ENCODE peak calls at places on chromosomes 16 and 17, in six cellular contexts. One of them, this sample, is unnamed.

GRCh38 chr16:27432600-27432957 is 30.6 kb downstream of the IL21R start:
- DNase-seq in GM23248: peak; percentile 89
- DNase-seq in keratinocyte: peak; percentile 67
- DNase-seq in HCT116: no peak
- DNase-seq in PC-3: peak; percentile 4
- DNase-seq in mammary epithelial cell: peak; percentile 83
- DNase-seq in this sample: peak; percentile 40

GRCh38 chr16:58461056-58461455 is 38.9 kb upstream of the NDRG4 start:
- DNase-seq in mammary epithelial cell: peak; percentile 17
- DNase-seq in HCT116: peak; percentile 27
- DNase-seq in GM23248: no peak
- DNase-seq in PC-3: peak; percentile 73
- DNase-seq in keratinocyte: no peak
- DNase-seq in this sample: no peak

GRCh38 chr16:67514382-67514828 is 14.2 kb upstream of the RIPOR1 start:
- DNase-seq in mammary epithelial cell: peak; percentile 75
- DNase-seq in GM23248: peak; percentile 92
- DNase-seq in PC-3: peak; percentile 85
- DNase-seq in keratinocyte: no peak
- DNase-seq in HCT116: peak; percentile 69
- DNase-seq in this sample: peak; percentile 65

GRCh38 chr16:89709166-89709565 is 7.7 kb upstream of the SPATA2L start:
- DNase-seq in mammary epithelial cell: no peak
- DNase-seq in keratinocyte: no peak
- DNase-seq in HCT116: no peak
- DNase-seq in GM23248: no peak
- DNase-seq in PC-3: no peak
- DNase-seq in this sample: peak; percentile 9

GRCh38 chr17:40065771-40066510 is 3.2 kb downstream of the THRA start:
- DNase-seq in keratinocyte: no peak
- DNase-seq in GM23248: no peak
- DNase-seq in HCT116: no peak
- DNase-seq in mammary epithelial cell: no peak
- DNase-seq in PC-3: no peak
- DNase-seq in this sample: no peak

GRCh38 chr16:21649196-21649595 is 3.2 kb downstream of the IGSF6 start:
- DNase-seq in keratinocyte: no peak
- DNase-seq in HCT116: no peak
- DNase-seq in mammary epithelial cell: no peak
- DNase-seq in GM23248: no peak
- DNase-seq in PC-3: no peak
- DNase-seq in this sample: no peak

GRCh38 chr17:42814633-42815399 is 9.3 kb downstream of the BECN1 start:
- DNase-seq in HCT116: no peak
- DNase-seq in mammary epithelial cell: peak; percentile 88
- DNase-seq in PC-3: no peak
- DNase-seq in GM23248: peak; percentile 93
- DNase-seq in keratinocyte: no peak
- DNase-seq in this sample: no peak

GRCh38 chr17:6811520-6811919 is 20.0 kb downstream of the TEKT1 start:
- DNase-seq in PC-3: no peak
- DNase-seq in keratinocyte: no peak
- DNase-seq in mammary epithelial cell: no peak
- DNase-seq in HCT116: no peak
- DNase-seq in GM23248: no peak
- DNase-seq in this sample: no peak

GRCh38 chr17:4645642-4646041 is 4.2 kb upstream of the ALOX15 start:
- DNase-seq in HCT116: no peak
- DNase-seq in mammary epithelial cell: no peak
- DNase-seq in PC-3: no peak
- DNase-seq in GM23248: no peak
- DNase-seq in keratinocyte: no peak
- DNase-seq in this sample: no peak

GRCh38 chr16:14489460-14489859 is 140.6 kb downstream of the PARN start:
- DNase-seq in GM23248: peak; percentile 62
- DNase-seq in PC-3: peak; percentile 34
- DNase-seq in keratinocyte: no peak
- DNase-seq in mammary epithelial cell: no peak
- DNase-seq in HCT116: peak; percentile 37
- DNase-seq in this sample: no peak

GRCh38 chr16:57178296-57178695 is 7.5 kb downstream of the PSME3IP1 start:
- DNase-seq in PC-3: no peak
- DNase-seq in GM23248: no peak
- DNase-seq in HCT116: no peak
- DNase-seq in keratinocyte: no peak
- DNase-seq in mammary epithelial cell: no peak
- DNase-seq in this sample: no peak

DNA sequence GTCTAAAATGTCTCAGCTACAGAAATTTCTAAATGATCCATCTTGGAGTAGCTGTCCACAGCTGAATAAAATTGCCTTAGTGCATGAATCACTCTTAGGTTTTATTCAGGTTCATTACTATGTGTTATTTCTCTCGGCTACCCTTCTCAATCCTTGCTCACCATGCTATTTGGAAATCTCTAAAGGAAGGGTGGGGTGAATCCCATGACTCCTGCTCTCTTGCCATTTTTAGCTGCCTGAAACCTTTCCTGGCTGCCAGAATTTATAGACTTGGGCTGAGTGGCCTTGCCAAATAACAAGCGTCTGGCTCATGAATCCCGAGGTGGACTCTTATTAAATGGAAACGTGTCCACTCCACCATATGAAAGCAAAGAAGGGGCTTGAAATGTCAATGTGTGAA is 936.1 kb upstream of the SOX9 start:
- DNase-seq in keratinocyte: no peak
- DNase-seq in GM23248: peak; percentile 68
- DNase-seq in mammary epithelial cell: peak; percentile 54
- DNase-seq in HCT116: no peak
- DNase-seq in PC-3: no peak
- DNase-seq in this sample: no peak
- H3K27ac ChIP-seq in keratinocyte: no peak overlapping the region
- H3K27ac ChIP-seq in GM23248: no peak overlapping the region
- H3K27ac ChIP-seq in mammary epithelial cell: no peak overlapping the region
- H3K27ac ChIP-seq in HCT116: no peak overlapping the region
- H3K27ac ChIP-seq in PC-3: no peak overlapping the region
- H3K27ac ChIP-seq in this sample: no peak overlapping the region

GRCh38 chr16:11528053-11528452 is 58.7 kb downstream of the LITAF start:
- DNase-seq in GM23248: no peak
- DNase-seq in keratinocyte: no peak
- DNase-seq in mammary epithelial cell: no peak
- DNase-seq in HCT116: no peak
- DNase-seq in PC-3: no peak
- DNase-seq in this sample: no peak

GRCh38 chr16:11530171-11530940 is 56.4 kb downstream of the LITAF start:
- DNase-seq in GM23248: peak; percentile 21
- DNase-seq in mammary epithelial cell: peak; percentile 44
- DNase-seq in keratinocyte: no peak
- DNase-seq in PC-3: no peak
- DNase-seq in HCT116: no peak
- DNase-seq in this sample: no peak

GRCh38 chr16:11521019-11521418 is 65.7 kb downstream of the LITAF start:
- DNase-seq in GM23248: no peak
- DNase-seq in keratinocyte: no peak
- DNase-seq in PC-3: no peak
- DNase-seq in HCT116: no peak
- DNase-seq in mammary epithelial cell: no peak
- DNase-seq in this sample: no peak

GRCh38 chr16:11524098-11524760 is 62.5 kb downstream of the LITAF start:
- DNase-seq in PC-3: no peak
- DNase-seq in HCT116: no peak
- DNase-seq in keratinocyte: no peak
- DNase-seq in GM23248: peak; percentile 19
- DNase-seq in mammary epithelial cell: no peak
- DNase-seq in this sample: no peak

GRCh38 chr16:11526921-11527320 is 59.8 kb downstream of the LITAF start:
- DNase-seq in HCT116: no peak
- DNase-seq in keratinocyte: no peak
- DNase-seq in mammary epithelial cell: no peak
- DNase-seq in PC-3: no peak
- DNase-seq in GM23248: peak; percentile 19
- DNase-seq in this sample: no peak
- H2AFZ ChIP-seq in HCT116: no peak overlapping the region
- H2AFZ ChIP-seq in keratinocyte: no peak overlapping the region
- H2AFZ ChIP-seq in mammary epithelial cell: no peak overlapping the region
- H2AFZ ChIP-seq in PC-3: no peak overlapping the region
- H2AFZ ChIP-seq in GM23248: no peak overlapping the region
- H2AFZ ChIP-seq in this sample: no peak overlapping the region

GRCh38 chr16:2692948-2693651 is 10.8 kb downstream of the KCTD5 start:
- DNase-seq in HCT116: no peak
- DNase-seq in GM23248: no peak
- DNase-seq in keratinocyte: no peak
- DNase-seq in mammary epithelial cell: no peak
- DNase-seq in PC-3: no peak
- DNase-seq in this sample: no peak
- H3K4me2 ChIP-seq in HCT116: no peak overlapping the region
- H3K4me2 ChIP-seq in GM23248: no peak overlapping the region
- H3K4me2 ChIP-seq in keratinocyte: no peak overlapping the region
- H3K4me2 ChIP-seq in mammary epithelial cell: no peak overlapping the region
- H3K4me2 ChIP-seq in PC-3: no peak overlapping the region
- H3K4me2 ChIP-seq in this sample: no peak overlapping the region

GRCh38 chr16:50193594-50193993 is 40.5 kb downstream of the TENT4B start:
- DNase-seq in HCT116: no peak
- DNase-seq in PC-3: no peak
- DNase-seq in keratinocyte: peak; percentile 56
- DNase-seq in mammary epithelial cell: peak; percentile 78
- DNase-seq in GM23248: peak; percentile 70
- DNase-seq in this sample: no peak
- H3K27ac ChIP-seq in HCT116: no peak overlapping the region
- H3K27ac ChIP-seq in PC-3: no peak overlapping the region
- H3K27ac ChIP-seq in keratinocyte: peak overlapping the region; percentile 53
- H3K27ac ChIP-seq in mammary epithelial cell: peak overlapping the region; percentile 56
- H3K27ac ChIP-seq in GM23248: peak overlapping the region; percentile 65
- H3K27ac ChIP-seq in this sample: no peak overlapping the region

GRCh38 chr17:33858682-33859081 is 396.4 kb upstream of the CCL2 start:
- DNase-seq in PC-3: no peak
- DNase-seq in HCT116: no peak
- DNase-seq in keratinocyte: no peak
- DNase-seq in GM23248: no peak
- DNase-seq in mammary epithelial cell: no peak
- DNase-seq in this sample: no peak
- H2AFZ ChIP-seq in PC-3: no peak overlapping the region
- H2AFZ ChIP-seq in HCT116: no peak overlapping the region
- H2AFZ ChIP-seq in keratinocyte: no peak overlapping the region
- H2AFZ ChIP-seq in GM23248: no peak overlapping the region
- H2AFZ ChIP-seq in mammary epithelial cell: no peak overlapping the region
- H2AFZ ChIP-seq in this sample: no peak overlapping the region

GRCh38 chr16:12081048-12081404 is 104.5 kb downstream of the SNX29 start:
- DNase-seq in PC-3: no peak
- DNase-seq in keratinocyte: no peak
- DNase-seq in HCT116: no peak
- DNase-seq in mammary epithelial cell: no peak
- DNase-seq in GM23248: no peak
- DNase-seq in this sample: no peak
- H3K4me2 ChIP-seq in PC-3: no peak overlapping the region
- H3K4me2 ChIP-seq in keratinocyte: no peak overlapping the region
- H3K4me2 ChIP-seq in HCT116: no peak overlapping the region
- H3K4me2 ChIP-seq in mammary epithelial cell: no peak overlapping the region
- H3K4me2 ChIP-seq in GM23248: no peak overlapping the region
- H3K4me2 ChIP-seq in this sample: no peak overlapping the region

GRCh38 chr17:71632328-71632727 is 488.5 kb upstream of the SOX9 start:
- DNase-seq in keratinocyte: peak; percentile 26
- DNase-seq in PC-3: peak; percentile 94
- DNase-seq in GM23248: peak; percentile 58
- DNase-seq in HCT116: peak; percentile 92
- DNase-seq in mammary epithelial cell: peak; percentile 35
- DNase-seq in this sample: peak; percentile 34
- H3K27ac ChIP-seq in keratinocyte: peak overlapping the region; percentile 65
- H3K27ac ChIP-seq in PC-3: peak overlapping the region; percentile 62
- H3K27ac ChIP-seq in GM23248: peak overlapping the region; percentile 58
- H3K27ac ChIP-seq in HCT116: peak overlapping the region; percentile 51
- H3K27ac ChIP-seq in mammary epithelial cell: peak overlapping the region; percentile 75
- H3K27ac ChIP-seq in this sample: peak overlapping the region; percentile 72

DNA sequence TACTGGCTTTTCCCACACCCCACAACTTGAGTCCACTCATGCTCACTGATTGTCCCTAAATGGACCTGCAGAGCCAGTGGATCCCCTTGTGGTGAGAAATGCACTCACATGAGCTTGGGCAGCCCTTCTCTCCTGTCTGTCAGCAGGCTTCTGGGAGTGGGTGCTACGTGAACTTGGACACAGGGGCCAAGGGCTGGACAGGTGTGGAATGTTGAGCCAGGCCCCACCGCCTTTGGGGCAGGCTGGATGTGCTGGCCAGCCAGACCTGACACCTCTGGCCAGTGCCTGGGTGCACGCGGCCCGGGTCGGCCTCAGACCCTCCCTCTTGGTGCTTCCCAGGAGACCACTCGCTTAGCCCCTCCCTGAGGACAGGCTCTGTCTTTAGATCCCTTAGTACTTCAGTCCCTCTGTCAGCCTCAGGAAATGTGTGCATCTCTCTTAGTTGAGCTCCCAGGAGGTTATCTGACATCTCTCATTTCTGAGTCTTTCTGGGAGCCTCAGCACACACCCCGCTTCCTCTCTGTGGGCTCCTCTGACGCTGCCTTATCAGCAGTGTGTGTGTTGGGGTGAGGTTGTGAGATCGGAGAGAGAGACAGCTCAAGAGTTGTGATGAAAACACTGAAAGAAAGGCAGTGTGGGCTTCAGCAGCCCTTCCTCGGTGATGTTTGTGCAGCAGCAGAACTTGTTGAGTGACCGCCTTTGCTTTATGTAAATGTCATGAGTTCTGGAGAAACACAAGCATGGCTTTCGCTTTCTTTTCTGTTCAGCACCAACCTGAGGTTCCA is 117.0 kb downstream of the RAB11FIP4 start:
- DNase-seq in PC-3: no peak
- DNase-seq in GM23248: peak; percentile 29
- DNase-seq in mammary epithelial cell: no peak
- DNase-seq in HCT116: no peak
- DNase-seq in keratinocyte: no peak
- DNase-seq in this sample: no peak
- H2AFZ ChIP-seq in PC-3: no peak overlapping the region
- H2AFZ ChIP-seq in GM23248: no peak overlapping the region
- H2AFZ ChIP-seq in mammary epithelial cell: no peak overlapping the region
- H2AFZ ChIP-seq in HCT116: no peak overlapping the region
- H2AFZ ChIP-seq in keratinocyte: no peak overlapping the region
- H2AFZ ChIP-seq in this sample: no peak overlapping the region

GRCh38 chr17:36545093-36545464 is 360 bp downstream of the GGNBP2 start:
- DNase-seq in mammary epithelial cell: no peak
- DNase-seq in keratinocyte: no peak
- DNase-seq in HCT116: no peak
- DNase-seq in PC-3: no peak
- DNase-seq in GM23248: no peak
- DNase-seq in this sample: peak; percentile 80

GRCh38 chr17:36544320-36545092 is at the start of gene GGNBP2:
- DNase-seq in GM23248: peak; percentile 99
- DNase-seq in keratinocyte: no peak
- DNase-seq in PC-3: peak; percentile 83
- DNase-seq in mammary epithelial cell: peak; percentile 91
- DNase-seq in HCT116: peak; percentile 76
- DNase-seq in this sample: peak; percentile 70

GRCh38 chr17:36545465-36546417 is 1.0 kb downstream of the GGNBP2 start:
- DNase-seq in GM23248: peak; percentile 98
- DNase-seq in mammary epithelial cell: peak; percentile 97
- DNase-seq in PC-3: peak; percentile 93
- DNase-seq in HCT116: peak; percentile 93
- DNase-seq in keratinocyte: no peak
- DNase-seq in this sample: peak; percentile 93

GRCh38 chr17:36544049-36544319 is 735 bp upstream of the GGNBP2 start:
- DNase-seq in keratinocyte: no peak
- DNase-seq in HCT116: no peak
- DNase-seq in mammary epithelial cell: peak; percentile 60
- DNase-seq in GM23248: peak; percentile 82
- DNase-seq in PC-3: peak; percentile 39
- DNase-seq in this sample: peak; percentile 35

GRCh38 chr17:36542755-36543154 is 2.0 kb upstream of the GGNBP2 start:
- DNase-seq in PC-3: no peak
- DNase-seq in keratinocyte: no peak
- DNase-seq in mammary epithelial cell: no peak
- DNase-seq in GM23248: no peak
- DNase-seq in HCT116: no peak
- DNase-seq in this sample: no peak
- H3K4me2 ChIP-seq in PC-3: peak overlapping the region; percentile 96
- H3K4me2 ChIP-seq in keratinocyte: no peak overlapping the region
- H3K4me2 ChIP-seq in mammary epithelial cell: no peak overlapping the region
- H3K4me2 ChIP-seq in GM23248: no peak overlapping the region
- H3K4me2 ChIP-seq in HCT116: peak overlapping the region; percentile 87
- H3K4me2 ChIP-seq in this sample: peak overlapping the region; percentile 83

This sample was measured in PC-9.